ENCODE peak calls at places on chromosome 20, in five cellular contexts. One of them, this sample, is unnamed. For H3K9me3 and H3K36me3, the result is how much of the 10 kb centered on the place peaks cover.

GRCh38 chr20:2599265-2600060 is 53.0 kb upstream of the NOP56 start:
- DNase-seq in fibroblast of lung: no peak
- DNase-seq in MM.1S: no peak
- DNase-seq in HAP-1: no peak
- DNase-seq in OCI-LY7: no peak
- DNase-seq in this sample: peak

GRCh38 chr20:8155848-8156602 is 24.0 kb downstream of the PLCB1 start:
- DNase-seq in fibroblast of lung: peak
- DNase-seq in MM.1S: no peak
- DNase-seq in HAP-1: no peak
- DNase-seq in OCI-LY7: no peak
- DNase-seq in this sample: no peak

GRCh38 chr20:13930246-13930645 is 60.2 kb downstream of the SEL1L2 start:
- DNase-seq in fibroblast of lung: no peak
- DNase-seq in MM.1S: no peak
- DNase-seq in HAP-1: no peak
- DNase-seq in OCI-LY7: no peak
- DNase-seq in this sample: no peak

GRCh38 chr20:48459729-48460395 is 367.9 kb downstream of the PREX1 start:
- DNase-seq in fibroblast of lung: no peak
- DNase-seq in MM.1S: no peak
- DNase-seq in HAP-1: no peak
- DNase-seq in OCI-LY7: no peak
- DNase-seq in this sample: no peak

GRCh38 chr20:21322921-21323321 is 19.8 kb downstream of the XRN2 start:
- DNase-seq in fibroblast of lung: no peak
- DNase-seq in MM.1S: no peak
- DNase-seq in HAP-1: no peak
- DNase-seq in OCI-LY7: no peak
- DNase-seq in this sample: no peak

GRCh38 chr20:4898282-4898681 is 103.0 kb downstream of the SLC23A2 start:
- DNase-seq in fibroblast of lung: peak
- DNase-seq in MM.1S: no peak
- DNase-seq in HAP-1: no peak
- DNase-seq in OCI-LY7: no peak
- DNase-seq in this sample: no peak

GRCh38 chr20:45890997-45891983 is at the start of the genes CTSA and NEURL2:
- DNase-seq in fibroblast of lung: peak
- DNase-seq in MM.1S: peak
- DNase-seq in HAP-1: peak
- DNase-seq in OCI-LY7: peak
- DNase-seq in this sample: peak

GRCh38 chr20:5797843-5798462 is 47.8 kb downstream of the SHLD1 start:
- DNase-seq in fibroblast of lung: no peak
- DNase-seq in MM.1S: peak
- DNase-seq in HAP-1: no peak
- DNase-seq in OCI-LY7: peak
- DNase-seq in this sample: no peak

GRCh38 chr20:60113024-60113724 is 155.0 kb downstream of the CDH26 start:
- DNase-seq in fibroblast of lung: no peak
- DNase-seq in MM.1S: no peak
- DNase-seq in HAP-1: no peak
- DNase-seq in OCI-LY7: no peak
- DNase-seq in this sample: no peak

GRCh38 chr20:43364001-43364400 is 93.7 kb upstream of the SRSF6 start:
- DNase-seq in fibroblast of lung: no peak
- DNase-seq in MM.1S: no peak
- DNase-seq in HAP-1: no peak
- DNase-seq in OCI-LY7: no peak
- DNase-seq in this sample: no peak

GRCh38 chr20:45355209-45355608 is 7.0 kb upstream of the SDC4 start:
- DNase-seq in fibroblast of lung: peak
- DNase-seq in MM.1S: peak
- DNase-seq in HAP-1: no peak
- DNase-seq in OCI-LY7: no peak
- DNase-seq in this sample: no peak

GRCh38 chr20:49270177-49270576 is 7.7 kb downstream of the ZNFX1 start:
- DNase-seq in fibroblast of lung: peak
- DNase-seq in MM.1S: no peak
- DNase-seq in HAP-1: no peak
- DNase-seq in OCI-LY7: no peak
- DNase-seq in this sample: no peak

GRCh38 chr20:38729767-38730166 is 5.5 kb downstream of the SLC32A1 start:
- DNase-seq in fibroblast of lung: no peak
- DNase-seq in MM.1S: no peak
- DNase-seq in HAP-1: no peak
- DNase-seq in OCI-LY7: no peak
- DNase-seq in this sample: no peak

GRCh38 chr20:25619514-25619913 is 4.3 kb downstream of the NANP start:
- DNase-seq in fibroblast of lung: no peak
- DNase-seq in MM.1S: no peak
- DNase-seq in HAP-1: no peak
- DNase-seq in OCI-LY7: no peak
- DNase-seq in this sample: no peak

GRCh38 chr20:17995967-17996819 is 27.4 kb downstream of the MGME1 start:
- DNase-seq in fibroblast of lung: peak
- DNase-seq in MM.1S: peak
- DNase-seq in HAP-1: peak
- DNase-seq in OCI-LY7: peak
- DNase-seq in this sample: no peak

GRCh38 chr20:58048096-58048702 is 180.3 kb downstream of the ANKRD60 start:
- DNase-seq in fibroblast of lung: peak
- DNase-seq in MM.1S: peak
- DNase-seq in HAP-1: no peak
- DNase-seq in OCI-LY7: peak
- DNase-seq in this sample: no peak

GRCh38 chr20:20765696-20766095 is 53.3 kb upstream of the RALGAPA2 start:
- DNase-seq in fibroblast of lung: no peak
- DNase-seq in MM.1S: no peak
- DNase-seq in HAP-1: no peak
- DNase-seq in OCI-LY7: no peak
- DNase-seq in this sample: no peak

GRCh38 chr20:35091808-35092523 is 641 bp downstream of the TRPC4AP start:
- DNase-seq in fibroblast of lung: peak
- DNase-seq in MM.1S: peak
- DNase-seq in HAP-1: no peak
- DNase-seq in OCI-LY7: peak
- DNase-seq in this sample: no peak

GRCh38 chr20:16846011-16846410 is 97.9 kb downstream of the OTOR start:
- DNase-seq in fibroblast of lung: peak
- DNase-seq in MM.1S: no peak
- DNase-seq in HAP-1: no peak
- DNase-seq in OCI-LY7: no peak
- DNase-seq in this sample: no peak

GRCh38 chr20:43667341-43668132 is 623 bp downstream of the MYBL2 start:
- DNase-seq in fibroblast of lung: peak
- DNase-seq in MM.1S: peak
- DNase-seq in HAP-1: peak
- DNase-seq in OCI-LY7: peak
- DNase-seq in this sample: no peak

GRCh38 chr20:8481636-8482035 is 349.6 kb downstream of the PLCB1 start:
- DNase-seq in fibroblast of lung: no peak
- DNase-seq in MM.1S: no peak
- DNase-seq in HAP-1: no peak
- DNase-seq in OCI-LY7: no peak
- DNase-seq in this sample: no peak

GRCh38 chr20:45969712-45970634 is 2.0 kb downstream of the ZNF335 start:
- DNase-seq in fibroblast of lung: peak
- DNase-seq in MM.1S: peak
- DNase-seq in HAP-1: peak
- DNase-seq in OCI-LY7: peak
- DNase-seq in this sample: peak

GRCh38 chr20:45841407-45842129 is 8.0 kb downstream of the SNX21 start:
- DNase-seq in fibroblast of lung: no peak
- DNase-seq in MM.1S: no peak
- DNase-seq in HAP-1: no peak
- DNase-seq in OCI-LY7: no peak
- DNase-seq in this sample: no peak

GRCh38 chr20:62238569-62239277 is 402 bp downstream of the OSBPL2 start:
- DNase-seq in fibroblast of lung: no peak
- DNase-seq in MM.1S: no peak
- DNase-seq in HAP-1: no peak
- DNase-seq in OCI-LY7: peak
- DNase-seq in this sample: no peak

GRCh38 chr20:59455392-59456341 is 148.7 kb upstream of the PHACTR3 start:
- DNase-seq in fibroblast of lung: no peak
- DNase-seq in MM.1S: no peak
- DNase-seq in HAP-1: no peak
- DNase-seq in OCI-LY7: peak
- DNase-seq in this sample: no peak

DNA sequence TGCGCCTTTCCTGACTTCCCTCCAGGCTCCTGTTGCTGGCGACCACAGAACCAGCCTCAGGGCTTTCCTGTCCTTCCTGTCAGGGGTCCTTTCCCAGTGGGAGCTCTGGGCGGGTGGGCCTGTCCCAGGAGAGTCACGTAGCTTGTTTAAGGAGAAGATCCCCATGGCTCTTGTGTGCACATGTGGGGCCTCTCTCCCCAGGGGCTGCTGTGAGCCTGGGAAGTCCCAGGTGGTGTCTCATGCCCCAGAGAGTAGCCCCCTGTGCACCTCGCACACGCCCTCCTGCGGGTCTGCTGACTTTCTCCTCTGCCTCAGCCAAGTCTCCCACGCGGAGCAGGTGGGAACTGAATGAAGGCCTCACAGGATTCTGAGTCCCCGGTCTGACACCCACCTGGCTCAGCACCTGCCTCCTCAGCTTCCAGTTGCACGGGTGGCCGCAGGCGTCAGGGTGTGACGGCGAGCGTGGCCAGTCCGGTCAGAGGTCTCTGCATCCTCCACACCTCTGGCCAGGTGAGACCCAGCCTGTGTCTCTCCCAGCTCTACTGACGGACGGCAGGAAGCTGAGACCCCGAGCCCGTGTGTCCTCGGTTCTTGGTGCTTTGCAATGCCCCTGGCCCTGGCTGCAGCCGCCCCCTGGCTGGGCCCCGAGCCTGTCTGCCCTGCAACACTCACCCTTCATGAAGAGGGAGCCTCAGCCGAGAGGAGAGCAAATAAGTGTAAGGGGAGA is 5.6 kb upstream of the NKAIN4 start:
- DNase-seq in fibroblast of lung: no peak
- DNase-seq in MM.1S: no peak
- DNase-seq in HAP-1: no peak
- DNase-seq in OCI-LY7: no peak
- DNase-seq in this sample: no peak
- H3K4me3 ChIP-seq in fibroblast of lung: no peak
- H3K4me3 ChIP-seq in MM.1S: no peak
- H3K4me3 ChIP-seq in HAP-1: no peak
- H3K4me3 ChIP-seq in OCI-LY7: no peak
- H3K4me3 ChIP-seq in this sample: no peak

GRCh38 chr20:56195946-56196345 is 52.6 kb upstream of the MC3R start:
- DNase-seq in fibroblast of lung: no peak
- DNase-seq in MM.1S: no peak
- DNase-seq in HAP-1: no peak
- DNase-seq in OCI-LY7: no peak
- DNase-seq in this sample: no peak

GRCh38 chr20:56202493-56203077 is 45.9 kb upstream of the MC3R start:
- DNase-seq in fibroblast of lung: no peak
- DNase-seq in MM.1S: peak
- DNase-seq in HAP-1: no peak
- DNase-seq in OCI-LY7: peak
- DNase-seq in this sample: no peak

GRCh38 chr20:56205350-56205749 is 43.2 kb upstream of the MC3R start:
- DNase-seq in fibroblast of lung: no peak
- DNase-seq in MM.1S: no peak
- DNase-seq in HAP-1: no peak
- DNase-seq in OCI-LY7: no peak
- DNase-seq in this sample: no peak

GRCh38 chr20:56204206-56204605 is 44.3 kb upstream of the MC3R start:
- DNase-seq in fibroblast of lung: no peak
- DNase-seq in MM.1S: no peak
- DNase-seq in HAP-1: no peak
- DNase-seq in OCI-LY7: no peak
- DNase-seq in this sample: no peak

GRCh38 chr20:56200456-56200855 is 48.1 kb upstream of the MC3R start:
- DNase-seq in fibroblast of lung: no peak
- DNase-seq in MM.1S: no peak
- DNase-seq in HAP-1: no peak
- DNase-seq in OCI-LY7: peak
- DNase-seq in this sample: no peak
- H3K9me3 ChIP-seq in fibroblast of lung: under half
- H3K9me3 ChIP-seq in MM.1S: under half
- H3K9me3 ChIP-seq in HAP-1: under half
- H3K9me3 ChIP-seq in OCI-LY7: under half
- H3K9me3 ChIP-seq in this sample: under half

GRCh38 chr20:23415555-23415954 is 5.7 kb downstream of the NAPB start:
- DNase-seq in fibroblast of lung: no peak
- DNase-seq in MM.1S: no peak
- DNase-seq in HAP-1: no peak
- DNase-seq in OCI-LY7: no peak
- DNase-seq in this sample: no peak
- H3K36me3 ChIP-seq in fibroblast of lung: under half
- H3K36me3 ChIP-seq in MM.1S: under half
- H3K36me3 ChIP-seq in HAP-1: under half
- H3K36me3 ChIP-seq in OCI-LY7: under half
- H3K36me3 ChIP-seq in this sample: under half

GRCh38 chr20:50543326-50543725 is 33.1 kb downstream of the PTPN1 start:
- DNase-seq in fibroblast of lung: no peak
- DNase-seq in MM.1S: no peak
- DNase-seq in HAP-1: no peak
- DNase-seq in OCI-LY7: peak
- DNase-seq in this sample: no peak
- H3K4me3 ChIP-seq in fibroblast of lung: no peak
- H3K4me3 ChIP-seq in MM.1S: no peak
- H3K4me3 ChIP-seq in HAP-1: no peak
- H3K4me3 ChIP-seq in OCI-LY7: peak
- H3K4me3 ChIP-seq in this sample: no peak

GRCh38 chr20:40050596-40050995 is 638.4 kb downstream of the MAFB start:
- DNase-seq in fibroblast of lung: no peak
- DNase-seq in MM.1S: no peak
- DNase-seq in HAP-1: no peak
- DNase-seq in OCI-LY7: no peak
- DNase-seq in this sample: no peak
- H3K9me3 ChIP-seq in fibroblast of lung: under half
- H3K9me3 ChIP-seq in MM.1S: under half
- H3K9me3 ChIP-seq in HAP-1: under half
- H3K9me3 ChIP-seq in OCI-LY7: under half
- H3K9me3 ChIP-seq in this sample: under half

GRCh38 chr20:47292581-47292980 is 63.9 kb downstream of the ZMYND8 start:
- DNase-seq in fibroblast of lung: no peak
- DNase-seq in MM.1S: no peak
- DNase-seq in HAP-1: no peak
- DNase-seq in OCI-LY7: no peak
- DNase-seq in this sample: no peak
- H3K36me3 ChIP-seq in fibroblast of lung: under half
- H3K36me3 ChIP-seq in MM.1S: under half
- H3K36me3 ChIP-seq in HAP-1: half or more
- H3K36me3 ChIP-seq in OCI-LY7: half or more
- H3K36me3 ChIP-seq in this sample: under half

This sample was measured in iPS DF 6.9.